ENCODE peak calls at places on chromosomes 5 and 9, in seven cellular contexts. T, U, I, D, M, W and C are unnamed samples.

GRCh38 chr5:145718956-145719355 is 116.2 kb downstream of the PRELID2 start:
- DNase-seq in U (no peak), W (peak), D (no peak), I (no peak), M (no peak), T (no peak), C (no peak)

GRCh38 chr5:131575660-131576227 is 59.3 kb downstream of the RAPGEF6 start:
- DNase-seq in U (no peak), M (no peak), W (no peak), D (no peak), T (no peak), I (no peak), C (no peak)

GRCh38 chr9:30504502-30504905 is 1879.9 kb upstream of the ACO1 start:
- DNase-seq in T (no peak), I (no peak), M (no peak), D (no peak), W (no peak), U (peak), C (no peak)

GRCh38 chr9:129137292-129138143 is 26.3 kb downstream of the PTPA start:
- DNase-seq in I (no peak), W (no peak), U (no peak), D (no peak), T (no peak), M (no peak), C (no peak)

GRCh38 chr5:101605700-101606099 is 690.4 kb downstream of the SLCO4C1 start:
- DNase-seq in T (no peak), D (no peak), W (no peak), U (no peak), I (no peak), M (no peak), C (no peak)

GRCh38 chr9:135249711-135250110 is 162.2 kb downstream of the OLFM1 start:
- DNase-seq in T (no peak), W (no peak), M (no peak), I (no peak), D (no peak), U (no peak), C (no peak)

GRCh38 chr9:18849910-18850677 is 182.9 kb downstream of the SAXO1 start:
- DNase-seq in W (no peak), T (no peak), M (no peak), I (no peak), D (no peak), U (peak), C (no peak)

GRCh38 chr9:123590499-123590898 is 234.5 kb downstream of the CRB2 start:
- DNase-seq in D (no peak), I (no peak), M (no peak), U (no peak), T (no peak), W (no peak), C (no peak)

GRCh38 chr9:93119953-93120845 is 13.9 kb downstream of the NINJ1 start:
- DNase-seq in D (peak), T (peak), M (no peak), U (peak), I (no peak), W (peak), C (peak)

GRCh38 chr5:138716456-138716924 is 36.7 kb upstream of the CTNNA1 start:
- DNase-seq in W (peak), I (no peak), M (peak), D (no peak), U (peak), T (no peak), C (no peak)

GRCh38 chr9:4510546-4511322 is 20.5 kb downstream of the SLC1A1 start:
- DNase-seq in U (no peak), D (no peak), M (no peak), I (no peak), W (no peak), T (no peak), C (no peak)

GRCh38 chr5:127229185-127229889 is 61.3 kb upstream of the MEGF10 start:
- DNase-seq in W (no peak), U (peak), T (peak), M (peak), D (peak), I (no peak), C (peak)

GRCh38 chr5:91123291-91123690 is 259.8 kb downstream of the ARRDC3 start:
- DNase-seq in T (no peak), M (no peak), I (no peak), D (no peak), U (no peak), W (no peak), C (no peak)

GRCh38 chr9:27701029-27701428 is 127.7 kb upstream of the C9orf72 start:
- DNase-seq in W (no peak), M (no peak), U (no peak), I (no peak), D (no peak), T (no peak), C (no peak)

GRCh38 chr9:89606049-89606481 is 1.3 kb downstream of the GADD45G start:
- DNase-seq in D (peak), U (peak), W (peak), M (no peak), T (no peak), I (no peak), C (no peak)

GRCh38 chr9:4287886-4288588 is 11.8 kb downstream of the GLIS3 start:
- DNase-seq in D (no peak), M (no peak), I (no peak), W (no peak), T (no peak), U (no peak), C (no peak)

GRCh38 chr9:115006660-115007059 is 76.3 kb upstream of the TNFSF8 start:
- DNase-seq in D (no peak), M (no peak), I (no peak), T (no peak), U (no peak), W (no peak), C (no peak)

GRCh38 chr5:107304671-107305070 is 366.1 kb downstream of the EFNA5 start:
- DNase-seq in T (no peak), M (no peak), D (no peak), I (no peak), U (no peak), W (no peak), C (no peak)

GRCh38 chr9:101727621-101728524 is 10.6 kb downstream of the GRIN3A start:
- DNase-seq in T (no peak), I (no peak), D (peak), M (no peak), U (peak), W (peak), C (peak)

GRCh38 chr9:115615821-115616665 is 498.1 kb upstream of the TNC start:
- DNase-seq in I (no peak), W (no peak), D (no peak), U (peak), M (no peak), T (no peak), C (no peak)

GRCh38 chr5:43309657-43310056 is 3.6 kb downstream of the HMGCS1 start:
- DNase-seq in M (no peak), U (no peak), W (no peak), I (no peak), D (no peak), T (no peak), C (no peak)

GRCh38 chr9:76932778-76933177 is 26.9 kb upstream of the PRUNE2 start:
- DNase-seq in W (no peak), I (no peak), D (no peak), U (no peak), M (no peak), T (no peak), C (no peak)

GRCh38 chr9:19682416-19682815 is 106.4 kb downstream of the SLC24A2 start:
- DNase-seq in U (no peak), I (no peak), D (no peak), M (no peak), W (no peak), T (no peak), C (no peak)

GRCh38 chr5:137342764-137343163 is 156.4 kb downstream of the SPOCK1 start:
- DNase-seq in M (no peak), D (no peak), W (no peak), U (no peak), I (no peak), T (no peak), C (no peak)

GRCh38 chr5:113034182-113034773 is 57.7 kb downstream of the DCP2 start:
- DNase-seq in U (no peak), W (no peak), D (no peak), M (no peak), T (no peak), I (no peak), C (no peak)

GRCh38 chr5:43019293-43019614 is 20.9 kb downstream of the ANXA2R start:
- DNase-seq in D (no peak), T (no peak), M (no peak), U (no peak), W (no peak), I (no peak), C (no peak)

GRCh38 chr5:57097526-57097925 is 76.3 kb upstream of the GPBP1 start:
- DNase-seq in W (no peak), I (no peak), M (no peak), U (no peak), T (no peak), D (no peak), C (no peak)

GRCh38 chr5:140327589-140327988 is 18.8 kb downstream of the HBEGF start:
- DNase-seq in I (no peak), W (peak), U (no peak), M (no peak), D (no peak), T (no peak), C (no peak)

GRCh38 chr5:54719384-54720306 is 202.1 kb downstream of the SNX18 start:
- DNase-seq in D (no peak), U (no peak), M (peak), I (no peak), T (no peak), W (no peak), C (no peak)

GRCh38 chr5:169946743-169947142 is 33.6 kb downstream of the INSYN2B start:
- DNase-seq in U (no peak), W (no peak), I (no peak), T (no peak), D (no peak), M (no peak), C (no peak)

DNA sequence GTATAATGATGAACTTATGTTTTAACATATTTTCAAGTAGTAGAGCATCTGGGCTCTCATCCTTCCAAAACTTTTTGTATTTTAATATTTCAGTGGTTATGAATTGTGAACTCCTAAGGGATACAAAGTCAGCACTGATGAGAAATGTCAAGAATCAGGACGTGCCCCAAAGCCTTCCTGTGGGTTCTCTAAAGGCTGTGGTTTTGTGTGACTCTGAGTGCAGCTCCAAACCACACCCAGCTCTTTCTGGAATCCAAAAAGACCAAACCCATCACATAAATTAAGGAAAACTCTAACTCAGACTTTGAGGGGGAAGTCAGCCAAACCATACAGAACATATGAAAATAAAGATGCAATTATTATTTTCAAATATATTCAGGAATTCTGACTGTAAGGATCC is 40.8 kb upstream of the SMU1 start:
- DNase-seq in W (no peak), U (no peak), D (no peak), M (no peak), I (no peak), T (no peak), C (no peak)
- TF ChIP-seq TAF1 in W (no peak), U (no peak), D (no peak), M (no peak), I (no peak), T (no peak), C (no peak)

GRCh38 chr5:176647870-176648466 is 684 bp downstream of the TSPAN17 start:
- DNase-seq in U (peak), D (peak), I (no peak), M (peak), W (no peak), T (no peak), C (no peak)
- TF ChIP-seq TAF1 in U (no peak), D (no peak), I (no peak), M (no peak), W (no peak), T (no peak), C (no peak)

GRCh38 chr9:6576930-6577329 is 68.6 kb downstream of the GLDC start:
- DNase-seq in W (no peak), M (no peak), D (no peak), T (no peak), U (no peak), I (no peak), C (no peak)

GRCh38 chr9:6581266-6581665 is 64.3 kb downstream of the GLDC start:
- DNase-seq in M (no peak), U (no peak), T (no peak), W (no peak), I (no peak), D (no peak), C (no peak)

GRCh38 chr9:6575324-6575758 is 70.2 kb downstream of the GLDC start:
- DNase-seq in T (no peak), W (no peak), U (no peak), I (peak), M (no peak), D (no peak), C (no peak)
- TF ChIP-seq TAF1 in T (no peak), W (no peak), U (no peak), I (no peak), M (no peak), D (no peak), C (no peak)

DNA sequence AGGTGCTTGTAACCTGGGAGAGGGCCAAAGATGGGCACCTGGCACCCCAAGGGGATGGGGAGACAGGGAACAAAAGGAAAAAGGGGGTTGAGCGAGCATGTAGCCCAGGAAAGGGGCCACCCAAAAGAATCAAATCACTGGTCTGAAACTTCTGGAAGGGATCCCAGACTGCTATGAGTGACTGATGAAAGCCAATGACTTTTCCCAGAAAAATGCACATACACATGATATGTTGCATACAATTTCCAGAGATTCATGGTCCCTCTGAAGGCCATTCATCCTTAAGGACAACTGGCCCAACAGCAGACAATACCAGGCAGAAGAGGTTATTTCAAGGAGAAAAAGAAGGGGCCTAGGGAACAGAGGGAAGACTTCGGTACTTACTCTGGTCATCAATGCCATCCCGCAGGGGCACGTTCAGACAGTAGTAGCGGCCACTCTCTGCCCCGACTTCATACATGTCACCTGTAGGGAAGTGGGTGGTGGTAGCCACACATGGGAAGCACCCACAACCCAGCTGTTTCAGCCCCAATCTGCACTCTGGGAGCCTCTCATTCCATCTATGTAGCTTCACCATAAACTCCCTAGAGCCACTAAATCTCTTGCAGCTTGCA is 8.4 kb downstream of the HDAC3 start:
- DNase-seq in M (no peak), I (no peak), U (no peak), T (no peak), W (no peak), D (no peak), C (no peak)
- TF ChIP-seq TAF1 in M (no peak), I (no peak), U (no peak), T (no peak), W (no peak), D (no peak), C (no peak)

GRCh38 chr5:122258840-122259239 is 53.2 kb upstream of the SNCAIP start:
- DNase-seq in I (no peak), D (no peak), T (no peak), U (no peak), W (no peak), M (no peak), C (no peak)

GRCh38 chr5:122259995-122260394 is 52.0 kb upstream of the SNCAIP start:
- DNase-seq in T (no peak), D (no peak), W (peak), M (no peak), I (no peak), U (no peak), C (no peak)

GRCh38 chr5:122263352-122264030 is 48.5 kb upstream of the SNCAIP start:
- DNase-seq in T (no peak), D (no peak), M (no peak), U (no peak), I (no peak), W (no peak), C (no peak)

GRCh38 chr5:122264610-122265009 is 47.4 kb upstream of the SNCAIP start:
- DNase-seq in M (no peak), T (no peak), D (no peak), I (no peak), U (no peak), W (no peak), C (no peak)

DNA sequence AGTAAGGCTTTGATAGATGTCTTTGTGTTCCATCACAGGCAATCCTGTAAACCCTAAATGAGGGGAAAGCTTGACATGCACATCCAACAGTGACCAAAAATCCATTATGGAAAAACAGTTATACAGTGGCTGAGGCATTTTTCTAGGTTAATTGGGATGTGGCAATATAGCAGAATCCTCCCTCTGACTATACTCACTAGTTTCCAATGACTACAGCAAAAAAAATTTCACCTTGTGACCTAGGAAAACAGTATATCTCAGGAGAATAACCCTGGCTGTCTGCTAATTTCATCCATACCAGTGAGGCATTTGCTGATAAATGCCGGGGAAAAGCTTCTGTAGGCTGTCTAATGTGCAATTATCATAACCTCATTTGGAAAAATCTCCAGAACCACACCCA is 49.9 kb upstream of the SNCAIP start:
- DNase-seq in U (no peak), I (no peak), T (no peak), D (no peak), W (no peak), M (no peak), C (no peak)
- TF ChIP-seq TAF1 in U (no peak), I (no peak), T (no peak), D (no peak), W (no peak), M (no peak), C (no peak)